ENCODE peak calls at places on chromosomes 16 and 17, in nine cellular contexts. I, X, D, L, W, G, V, S and B are unnamed samples.
A peak's percentile ranks its signal among the peaks of the same experiment; 100 is the strongest.

GRCh38 chr17:79812206-79812968 is 15.5 kb upstream of the CBX8 start:
- DNase-seq in I (no peak), V (no peak), W (peak; percentile 66), D (no peak), X (no peak), S (no peak), L (peak; percentile 11), G (no peak), B (no peak)

GRCh38 chr16:6682142-6682811 is 650.4 kb upstream of the RBFOX1 start:
- DNase-seq in I (peak; percentile 32), D (peak; percentile 36), S (no peak), V (no peak), L (peak; percentile 68), G (peak; percentile 38), W (peak; percentile 38), X (no peak), B (no peak)

GRCh38 chr17:63398680-63399079 is 47.4 kb downstream of the CYB561 start:
- DNase-seq in S (no peak), I (no peak), X (no peak), G (no peak), D (no peak), W (no peak), V (peak; percentile 29), L (no peak), B (no peak)

GRCh38 chr17:27239584-27239983 is 54.3 kb upstream of the WSB1 start:
- DNase-seq in L (no peak), D (no peak), V (no peak), S (no peak), G (no peak), I (no peak), W (no peak), X (no peak), B (no peak)

GRCh38 chr17:75069783-75070182 is 18.0 kb upstream of the SLC16A5 start:
- DNase-seq in S (no peak), V (no peak), G (peak; percentile 55), I (no peak), X (no peak), L (no peak), W (peak; percentile 20), D (no peak), B (no peak)

GRCh38 chr16:14302031-14302398 is 230.9 kb downstream of the MRTFB start:
- DNase-seq in V (peak; percentile 60), L (peak; percentile 32), G (peak; percentile 33), W (peak; percentile 71), S (no peak), I (peak; percentile 52), X (no peak), D (peak; percentile 55), B (peak; percentile 69)

GRCh38 chr17:1452836-1453235 is 3.2 kb downstream of the CRK start:
- DNase-seq in X (no peak), L (no peak), I (no peak), S (no peak), W (no peak), D (no peak), V (no peak), G (no peak), B (no peak)

GRCh38 chr17:38451030-38451839 is 23.0 kb downstream of the ARHGAP23 start:
- DNase-seq in G (no peak), X (peak; percentile 63), S (no peak), I (no peak), D (no peak), V (peak; percentile 79), W (no peak), L (peak; percentile 48), B (no peak)

GRCh38 chr16:22360963-22361659 is 13.3 kb downstream of the CDR2 start:
- DNase-seq in G (no peak), D (no peak), S (no peak), V (no peak), W (no peak), X (no peak), I (no peak), L (no peak), B (no peak)

GRCh38 chr17:29400818-29401217 is 10.7 kb downstream of the TAOK1 start:
- DNase-seq in D (no peak), L (no peak), W (no peak), V (no peak), I (no peak), S (no peak), G (no peak), X (no peak), B (no peak)

GRCh38 chr17:76137026-76137350 is 4.1 kb downstream of the FOXJ1 start:
- DNase-seq in V (no peak), S (no peak), G (no peak), W (no peak), X (no peak), I (no peak), L (no peak), D (no peak), B (no peak)

GRCh38 chr17:9346296-9346926 is 229.2 kb downstream of the STX8 start:
- DNase-seq in S (no peak), G (no peak), L (no peak), X (peak; percentile 49), D (no peak), W (no peak), I (no peak), V (peak; percentile 33), B (peak; percentile 44)

GRCh38 chr17:2972749-2973148 is 90.7 kb downstream of the OR1D5 start:
- DNase-seq in L (no peak), X (no peak), D (no peak), G (peak; percentile 66), S (no peak), I (no peak), V (peak; percentile 42), W (no peak), B (no peak)

GRCh38 chr17:73706858-73707257 is 62.6 kb upstream of the SDK2 start:
- DNase-seq in X (no peak), W (peak; percentile 80), L (no peak), G (no peak), I (no peak), D (no peak), V (no peak), S (no peak), B (no peak)

GRCh38 chr17:77571141-77571540 is 387.4 kb upstream of the TNRC6C start:
- DNase-seq in L (no peak), I (no peak), W (no peak), G (no peak), V (no peak), S (no peak), X (no peak), D (no peak), B (no peak)

GRCh38 chr16:11251525-11252481 is 4.2 kb downstream of the SOCS1 start:
- DNase-seq in L (no peak), W (no peak), S (peak; percentile 65), X (no peak), D (no peak), G (peak; percentile 39), V (peak; percentile 91), I (no peak), B (no peak)

GRCh38 chr17:15261818-15262290 is 3.3 kb downstream of the PMP22 start:
- DNase-seq in W (no peak), V (no peak), L (peak; percentile 15), S (no peak), G (peak; percentile 40), X (no peak), I (peak; percentile 65), D (peak; percentile 76), B (no peak)

GRCh38 chr17:70629902-70630301 is 460.6 kb downstream of the KCNJ2 start:
- DNase-seq in X (no peak), I (no peak), W (peak; percentile 23), G (no peak), L (no peak), D (no peak), S (no peak), V (peak; percentile 13), B (no peak)

GRCh38 chr16:10740845-10741208 is 2.8 kb upstream of the NUBP1 start:
- DNase-seq in S (no peak), L (no peak), D (no peak), W (no peak), G (no peak), I (no peak), X (no peak), V (no peak), B (no peak)

GRCh38 chr17:69883139-69883538 is 191.9 kb upstream of the KCNJ16 start:
- DNase-seq in W (peak; percentile 62), D (no peak), I (no peak), X (no peak), S (no peak), G (no peak), V (no peak), L (no peak), B (no peak)

GRCh38 chr17:50328926-50329325 is 17.0 kb upstream of the XYLT2 start:
- DNase-seq in I (no peak), V (no peak), D (no peak), W (no peak), X (no peak), G (no peak), L (no peak), S (no peak), B (no peak)

GRCh38 chr16:1145383-1146100 is 7.4 kb upstream of the CACNA1H start:
- DNase-seq in G (no peak), L (no peak), S (no peak), D (no peak), W (peak; percentile 97), X (no peak), V (no peak), I (no peak), B (no peak)

GRCh38 chr16:89334988-89335802 is 117.7 kb downstream of the ZNF778 start:
- DNase-seq in D (no peak), L (no peak), G (no peak), X (no peak), W (no peak), I (no peak), V (no peak), S (no peak), B (no peak)

GRCh38 chr17:76725580-76726230 is 701 bp downstream of the JMJD6 start:
- DNase-seq in D (peak; percentile 50), G (peak; percentile 84), I (peak; percentile 49), W (peak; percentile 73), V (peak; percentile 40), X (no peak), S (peak; percentile 53), L (no peak), B (no peak)

GRCh38 chr16:66451548-66451947 is 24.5 kb downstream of the BEAN1 start:
- DNase-seq in G (no peak), L (no peak), D (no peak), V (no peak), X (no peak), W (no peak), S (no peak), I (no peak), B (no peak)

GRCh38 chr16:9437115-9437514 is 345.7 kb downstream of the HAPSTR1 start:
- DNase-seq in W (peak; percentile 5), V (no peak), D (no peak), G (no peak), I (no peak), S (no peak), X (no peak), L (no peak), B (no peak)

GRCh38 chr17:5254903-5255521 is 20.4 kb upstream of the SCIMP start:
- DNase-seq in X (no peak), L (no peak), D (peak; percentile 31), I (no peak), V (no peak), S (no peak), G (no peak), W (no peak), B (no peak)

GRCh38 chr16:87836844-87837581 is 32.3 kb downstream of the SLC7A5 start:
- DNase-seq in V (no peak), W (no peak), G (no peak), L (no peak), X (no peak), D (no peak), S (no peak), I (no peak), B (no peak)

GRCh38 chr17:6924121-6924676 is 71.7 kb upstream of the ALOX12 start:
- DNase-seq in D (no peak), G (no peak), I (no peak), V (no peak), L (no peak), S (no peak), W (no peak), X (no peak), B (no peak)

GRCh38 chr16:144797-145252 is 6.4 kb upstream of the NPRL3 start:
- DNase-seq in V (no peak), L (no peak), S (no peak), X (no peak), D (no peak), G (no peak), I (no peak), W (no peak), B (no peak)